ENCODE peak calls at places on chromosomes 3 and 15, in five cellular contexts. W is AG09309, Y is left ventricle myocardium inferior, A is cardiac muscle cell, O is stomach. E is an unnamed sample.

GRCh38 chr15:68285243-68285980 is 7.9 kb downstream of the FEM1B start:
- DNase-seq in W (no peak), Y (no peak), A (no peak), O (no peak), E (no peak)

GRCh38 chr15:49863431-49864205 is 242.8 kb downstream of the DTWD1 start:
- DNase-seq in W (peak; percentile 88), Y (no peak), A (peak; percentile 74), O (no peak), E (no peak)

GRCh38 chr3:37824090-37824953 is 37.4 kb upstream of the CTDSPL start:
- DNase-seq in W (no peak), Y (no peak), A (no peak), O (no peak), E (no peak)

GRCh38 chr3:167609156-167609555 is 44.6 kb downstream of the WDR49 start:
- DNase-seq in W (no peak), Y (no peak), A (no peak), O (no peak), E (no peak)

GRCh38 chr3:149959443-149959842 is 11.3 kb downstream of the PFN2 start:
- DNase-seq in W (no peak), Y (no peak), A (no peak), O (no peak), E (no peak)

GRCh38 chr3:27713066-27713400 is 9.1 kb downstream of the EOMES start:
- DNase-seq in W (no peak), Y (no peak), A (no peak), O (no peak), E (no peak)

GRCh38 chr15:81749667-81750360 is 296.0 kb downstream of the MEX3B start:
- DNase-seq in W (no peak), Y (peak; percentile 20), A (no peak), O (no peak), E (no peak)

GRCh38 chr3:15964605-15965061 is 166.9 kb upstream of the ANKRD28 start:
- DNase-seq in W (no peak), Y (no peak), A (peak; percentile 21), O (no peak), E (peak; percentile 34)

GRCh38 chr3:125644036-125645025 is 49.0 kb upstream of the OSBPL11 start:
- DNase-seq in W (peak; percentile 37), Y (peak; percentile 22), A (peak; percentile 57), O (no peak), E (no peak)

GRCh38 chr3:177789500-177789899 is 592.2 kb upstream of the TBL1XR1 start:
- DNase-seq in W (no peak), Y (no peak), A (peak; percentile 27), O (no peak), E (no peak)

GRCh38 chr15:69298697-69299441 is at the start of gene PAQR5:
- DNase-seq in W (no peak), Y (peak; percentile 25), A (peak; percentile 26), O (peak; percentile 68), E (peak; percentile 34)

GRCh38 chr15:98952381-98952803 is 55.2 kb downstream of the PGPEP1L start:
- DNase-seq in W (no peak), Y (no peak), A (no peak), O (peak; percentile 59), E (no peak)

GRCh38 chr3:136862953-136863352 is 945 bp downstream of the NCK1 start:
- DNase-seq in W (no peak), Y (no peak), A (no peak), O (no peak), E (no peak)

GRCh38 chr3:136860541-136860940 is 1.5 kb upstream of the NCK1 start:
- DNase-seq in W (no peak), Y (no peak), A (peak; percentile 21), O (no peak), E (no peak)

GRCh38 chr3:136862611-136862951 is 573 bp downstream of the NCK1 start:
- DNase-seq in W (no peak), Y (peak; percentile 48), A (peak; percentile 79), O (peak; percentile 56), E (peak; percentile 57)

GRCh38 chr3:136858381-136858780 is 3.6 kb upstream of the NCK1 start:
- DNase-seq in W (no peak), Y (no peak), A (no peak), O (no peak), E (no peak)

GRCh38 chr3:136861890-136862610 is at the start of gene NCK1:
- DNase-seq in W (peak; percentile 92), Y (peak; percentile 99), A (peak; percentile 99), O (peak; percentile 99), E (peak; percentile 98)
- TF ChIP-seq CTCF in W (peak; percentile 3), Y (peak; percentile 39), A (peak; percentile 32), O (no peak), E (no peak)

GRCh38 chr3:173397161-173398110 is at the start of gene NLGN1:
- DNase-seq in W (peak; percentile 47), Y (peak; percentile 72), A (peak; percentile 82), O (peak; percentile 52), E (peak; percentile 79)

GRCh38 chr3:173398111-173398479 is 551 bp downstream of the NLGN1 start:
- DNase-seq in W (no peak), Y (no peak), A (peak; percentile 78), O (no peak), E (no peak)

GRCh38 chr3:173395073-173395411 is 2.5 kb upstream of the NLGN1 start:
- DNase-seq in W (no peak), Y (peak; percentile 19), A (no peak), O (peak; percentile 39), E (no peak)

GRCh38 chr3:173396191-173397041 is 1.1 kb upstream of the NLGN1 start:
- DNase-seq in W (no peak), Y (no peak), A (no peak), O (no peak), E (peak; percentile 22)

DNA sequence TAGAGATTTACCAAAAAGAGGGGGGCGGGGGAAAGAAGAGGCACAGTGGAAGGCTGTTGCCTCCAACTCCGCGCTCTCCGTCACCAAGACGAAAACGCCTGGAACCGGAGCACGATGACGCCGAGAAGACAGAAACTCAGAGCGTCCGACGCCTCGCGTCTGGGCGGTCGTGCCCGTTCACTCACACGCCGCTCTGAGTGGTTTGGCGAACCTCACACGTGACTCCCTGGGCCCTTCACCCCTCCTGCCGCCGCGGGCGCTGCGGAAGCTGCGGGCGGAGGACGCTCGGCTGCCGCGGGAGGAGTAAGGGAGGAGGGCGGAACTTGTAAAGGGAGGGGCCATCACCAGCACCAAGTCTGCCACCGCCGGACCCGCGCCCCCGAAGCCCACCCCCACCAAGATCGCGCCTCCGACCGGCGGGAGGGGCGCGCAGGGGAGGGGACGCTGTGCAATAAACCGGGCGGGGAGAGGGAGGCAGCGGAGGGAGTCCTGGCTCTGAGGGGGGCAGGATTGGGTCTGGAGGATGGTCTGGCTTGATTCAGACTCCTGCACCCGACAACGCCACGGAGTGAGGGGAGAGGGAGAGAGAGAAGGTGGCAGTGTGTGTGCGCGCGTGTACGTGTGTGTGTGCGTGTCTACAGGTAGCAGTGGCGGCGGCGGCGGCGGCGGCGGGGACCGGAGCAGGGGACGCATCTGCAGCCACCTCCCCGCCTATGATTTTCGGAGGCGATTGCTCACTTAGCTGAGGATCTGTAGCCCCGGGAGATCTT is 1.9 kb upstream of the NLGN1 start:
- DNase-seq in W (peak; percentile 70), Y (peak; percentile 87), A (peak; percentile 90), O (peak; percentile 78), E (peak; percentile 86)
- TF ChIP-seq CTCF in W (no peak), Y (no peak), A (peak; percentile 13), O (no peak), E (no peak)

DNA sequence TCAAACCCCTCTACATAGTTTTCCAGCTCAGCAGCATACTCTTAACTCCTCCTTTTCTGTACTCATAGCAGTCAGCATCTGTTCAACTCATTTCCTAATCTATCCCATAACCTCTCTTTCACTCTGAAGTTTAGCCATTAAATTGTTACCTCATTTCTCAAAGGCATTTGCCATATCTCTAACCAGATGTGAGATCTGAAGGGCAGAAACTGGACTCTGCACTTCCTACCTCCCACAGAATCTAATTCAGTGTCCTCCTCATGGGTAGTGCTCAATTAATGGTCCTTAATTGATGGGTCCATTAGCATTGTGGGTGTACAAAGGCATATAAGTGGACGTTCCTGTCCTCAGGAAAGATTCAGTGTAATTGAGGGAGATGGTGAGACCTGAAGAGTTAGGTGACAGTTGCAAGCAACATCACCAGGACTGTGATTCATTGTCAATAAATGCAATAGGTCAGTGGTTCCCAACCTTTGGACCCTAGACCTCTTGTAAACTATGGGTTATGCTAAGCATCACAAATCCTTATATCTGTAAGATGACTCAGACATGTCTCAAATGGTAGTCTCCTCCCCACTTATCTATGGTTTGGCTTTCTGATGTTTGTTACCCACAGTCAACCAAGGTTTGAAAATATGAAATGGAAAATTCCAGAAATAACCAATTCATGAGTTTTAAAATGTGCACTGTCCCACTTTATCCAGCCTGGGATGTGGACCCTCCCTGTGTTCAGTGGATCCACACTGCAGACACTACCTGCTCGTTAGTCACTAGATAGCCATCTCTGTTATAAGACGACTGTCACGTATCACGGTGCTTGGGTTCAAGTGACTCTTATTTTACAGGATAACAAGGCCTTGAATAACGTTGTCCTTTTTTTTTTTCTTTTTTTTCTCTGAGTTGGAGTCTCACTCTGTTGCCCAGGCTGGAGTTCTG is 25.0 kb upstream of the UACA start:
- DNase-seq in W (peak; percentile 68), Y (no peak), A (peak; percentile 57), O (no peak), E (no peak)
- TF ChIP-seq CTCF in W (no peak), Y (no peak), A (no peak), O (no peak), E (no peak)

DNA sequence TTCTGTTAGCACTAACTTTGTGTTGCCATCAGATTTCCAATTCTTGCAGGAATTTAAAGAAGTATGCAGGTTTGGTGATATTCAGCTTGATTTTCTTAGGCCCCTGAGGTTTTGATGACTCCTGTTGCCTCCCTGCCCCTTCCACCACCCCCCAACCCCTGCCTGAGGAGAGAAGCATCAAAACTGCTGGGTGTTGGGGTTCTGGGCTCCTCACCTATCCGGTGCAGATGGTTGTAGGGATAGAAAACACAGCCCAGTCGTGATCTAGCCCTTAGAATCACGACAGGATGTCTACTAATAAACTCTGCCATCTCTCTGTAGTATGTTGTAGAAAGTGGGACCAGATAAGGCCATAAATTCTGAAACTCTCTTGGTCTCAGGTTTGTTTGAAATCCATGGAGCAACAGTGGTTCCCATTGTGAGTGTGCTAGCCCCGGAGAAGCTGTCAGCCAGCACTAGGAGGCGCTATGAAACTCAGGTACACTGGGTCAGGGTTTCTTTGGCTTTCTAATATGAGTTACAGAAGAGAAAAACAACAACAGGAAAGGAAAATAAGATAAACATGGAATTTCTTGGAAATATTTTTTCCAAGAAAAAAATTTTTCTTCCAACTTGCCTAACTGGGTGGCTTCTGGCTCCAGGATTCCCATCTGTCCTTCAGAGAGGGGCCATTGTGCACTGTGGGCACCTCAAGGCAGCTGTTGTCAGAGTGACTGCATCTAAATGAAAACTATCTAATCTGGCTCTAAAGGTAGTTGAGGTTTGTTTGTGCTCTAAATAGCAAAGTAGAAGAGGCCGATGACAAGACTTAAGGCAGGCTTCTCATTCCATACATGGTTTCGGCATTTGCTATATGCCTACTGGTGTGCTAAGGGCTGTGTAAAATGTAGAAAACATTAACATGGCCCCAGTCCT is 8.7 kb downstream of the SRP14 start:
- DNase-seq in W (no peak), Y (no peak), A (no peak), O (no peak), E (peak; percentile 51)
- TF ChIP-seq CTCF in W (peak; percentile 65), Y (peak; percentile 59), A (peak; percentile 72), O (no peak), E (peak; percentile 45)

GRCh38 chr15:48647963-48648362 is 2.5 kb upstream of the FBN1 start:
- DNase-seq in W (no peak), Y (no peak), A (peak; percentile 68), O (no peak), E (no peak)
- TF ChIP-seq CTCF in W (peak; percentile 55), Y (peak; percentile 28), A (peak; percentile 42), O (no peak), E (no peak)

E was measured in glutamatergic neuron.